ENCODE peak calls at places on chromosome 5, in eight cellular contexts. D, G, Q, O, T, X, F and J are unnamed samples.

GRCh38 chr5:73448072-73448432 is 525 bp downstream of the FOXD1 start:
- DNase-seq in D (peak), G (no peak), Q (no peak), O (no peak), T (no peak), X (no peak), F (no peak), J (no peak)

GRCh38 chr5:149719666-149720065 is 10.4 kb upstream of the PPARGC1B start:
- DNase-seq in D (no peak), G (no peak), Q (no peak), O (no peak), T (no peak), X (no peak), F (no peak), J (no peak)

GRCh38 chr5:13739462-13739861 is 205.0 kb downstream of the DNAH5 start:
- DNase-seq in D (no peak), G (no peak), Q (no peak), O (no peak), T (no peak), X (no peak), F (no peak), J (no peak)

GRCh38 chr5:107372723-107373487 is 297.8 kb downstream of the EFNA5 start:
- DNase-seq in D (no peak), G (no peak), Q (no peak), O (no peak), T (no peak), X (no peak), F (no peak), J (no peak)

GRCh38 chr5:179192185-179192890 is 132.2 kb downstream of the ZNF354C start:
- DNase-seq in D (no peak), G (peak), Q (no peak), O (no peak), T (no peak), X (no peak), F (no peak), J (no peak)

GRCh38 chr5:180067986-180068385 is 3.6 kb downstream of the RNF130 start:
- DNase-seq in D (no peak), G (no peak), Q (no peak), O (peak), T (no peak), X (no peak), F (no peak), J (no peak)

GRCh38 chr5:32760091-32760509 is 49.0 kb downstream of the NPR3 start:
- DNase-seq in D (peak), G (no peak), Q (peak), O (no peak), T (no peak), X (no peak), F (peak), J (no peak)

GRCh38 chr5:54874337-54875021 is 110.9 kb downstream of the ESM1 start:
- DNase-seq in D (no peak), G (no peak), Q (no peak), O (no peak), T (no peak), X (no peak), F (no peak), J (no peak)

GRCh38 chr5:97019435-97020117 is 83.7 kb downstream of the LNPEP start:
- DNase-seq in D (no peak), G (no peak), Q (no peak), O (no peak), T (no peak), X (no peak), F (peak), J (peak)

GRCh38 chr5:139903805-139904565 is 108.4 kb downstream of the PSD2 start:
- DNase-seq in D (peak), G (no peak), Q (peak), O (peak), T (no peak), X (no peak), F (peak), J (no peak)

GRCh38 chr5:80055491-80056170 is 20.5 kb downstream of the THBS4 start:
- DNase-seq in D (no peak), G (no peak), Q (no peak), O (no peak), T (no peak), X (no peak), F (no peak), J (no peak)

GRCh38 chr5:172834570-172835245 is 657 bp downstream of the ERGIC1 start:
- DNase-seq in D (peak), G (no peak), Q (peak), O (peak), T (no peak), X (no peak), F (peak), J (no peak)

GRCh38 chr5:113606298-113607134 is 93.0 kb downstream of the YTHDC2 start:
- DNase-seq in D (peak), G (no peak), Q (peak), O (peak), T (peak), X (peak), F (peak), J (peak)

GRCh38 chr5:168877132-168877895 is 298.1 kb upstream of the PANK3 start:
- DNase-seq in D (no peak), G (no peak), Q (no peak), O (no peak), T (no peak), X (no peak), F (no peak), J (no peak)

GRCh38 chr5:56815657-56816545 is 552 bp downstream of the MAP3K1 start:
- DNase-seq in D (no peak), G (peak), Q (no peak), O (peak), T (peak), X (peak), F (peak), J (no peak)

GRCh38 chr5:115461093-115461492 is 83.5 kb downstream of the FEM1C start:
- DNase-seq in D (no peak), G (no peak), Q (no peak), O (no peak), T (no peak), X (no peak), F (no peak), J (no peak)

GRCh38 chr5:64977779-64978178 is 209.0 kb downstream of the CWC27 start:
- DNase-seq in D (peak), G (no peak), Q (no peak), O (no peak), T (no peak), X (no peak), F (no peak), J (no peak)

GRCh38 chr5:82593481-82593880 is 315.3 kb upstream of the RPS23 start:
- DNase-seq in D (no peak), G (no peak), Q (no peak), O (no peak), T (no peak), X (no peak), F (peak), J (no peak)

GRCh38 chr5:124655211-124655880 is 91.1 kb downstream of the ZNF608 start:
- DNase-seq in D (peak), G (no peak), Q (no peak), O (no peak), T (no peak), X (no peak), F (no peak), J (no peak)

GRCh38 chr5:132387649-132388117 is 18.2 kb downstream of the SLC22A5 start:
- DNase-seq in D (peak), G (peak), Q (peak), O (no peak), T (no peak), X (peak), F (peak), J (no peak)

GRCh38 chr5:132873119-132873929 is at the start of gene LEAP2:
- DNase-seq in D (peak), G (no peak), Q (no peak), O (no peak), T (no peak), X (no peak), F (no peak), J (no peak)

GRCh38 chr5:168295574-168296201 is 4.2 kb downstream of the WWC1 start:
- DNase-seq in D (peak), G (no peak), Q (peak), O (peak), T (no peak), X (no peak), F (peak), J (peak)

GRCh38 chr5:56585973-56586740 is 229.2 kb upstream of the MAP3K1 start:
- DNase-seq in D (no peak), G (peak), Q (no peak), O (peak), T (no peak), X (peak), F (no peak), J (no peak)

GRCh38 chr5:135493406-135494180 is 41.4 kb upstream of the TIFAB start:
- DNase-seq in D (peak), G (no peak), Q (no peak), O (no peak), T (no peak), X (no peak), F (peak), J (no peak)

GRCh38 chr5:88172847-88173758 is 95.5 kb downstream of the TMEM161B start:
- DNase-seq in D (no peak), G (no peak), Q (no peak), O (no peak), T (no peak), X (no peak), F (no peak), J (peak)

GRCh38 chr5:163504091-163504931 is 1.1 kb upstream of the MAT2B start:
- DNase-seq in D (peak), G (peak), Q (peak), O (peak), T (peak), X (peak), F (peak), J (no peak)